ENCODE peak calls at places on chromosomes 16 and 17, in four cellular contexts. E is cardiac muscle cell, H is transverse colon, R is SK-N-SH. Q is an unnamed sample. For H3K4me1, the result is how much of the 10 kb centered on the place peaks cover.

GRCh38 chr17:8320262-8320661 is 10.2 kb downstream of the ARHGEF15 start:
- DNase-seq in E (no peak), H (no peak), R (no peak), Q (no peak)

GRCh38 chr17:20202141-20202574 is 193.0 kb downstream of the SPECC1 start:
- DNase-seq in E (no peak), H (peak), R (no peak), Q (no peak)

GRCh38 chr17:40922239-40922638 is 15.2 kb downstream of the KRT23 start:
- DNase-seq in E (no peak), H (no peak), R (no peak), Q (peak)

GRCh38 chr17:18257747-18258355 is 687 bp downstream of the FLII start:
- DNase-seq in E (peak), H (peak), R (peak), Q (peak)

GRCh38 chr17:50196826-50197225 is 4.6 kb downstream of the COL1A1 start:
- DNase-seq in E (no peak), H (no peak), R (no peak), Q (no peak)

GRCh38 chr16:65123846-65124513 is 2.1 kb upstream of the CDH11 start:
- DNase-seq in E (no peak), H (no peak), R (no peak), Q (no peak)

GRCh38 chr16:239948-240277 is 5.3 kb downstream of the FAM234A start:
- DNase-seq in E (no peak), H (no peak), R (no peak), Q (no peak)

GRCh38 chr16:49350265-49351103 is 23.1 kb upstream of the C16orf78 start:
- DNase-seq in E (peak), H (peak), R (peak), Q (peak)

GRCh38 chr17:62064029-62064790 is 868 bp downstream of the MED13 start:
- DNase-seq in E (no peak), H (no peak), R (no peak), Q (no peak)

GRCh38 chr17:16484445-16485169 is 7.4 kb downstream of the LRRC75A start:
- DNase-seq in E (no peak), H (no peak), R (no peak), Q (no peak)

GRCh38 chr17:965311-965989 is 14.1 kb downstream of the NXN start:
- DNase-seq in E (no peak), H (no peak), R (no peak), Q (no peak)

GRCh38 chr16:85891033-85891775 is 7.8 kb upstream of the IRF8 start:
- DNase-seq in E (no peak), H (no peak), R (no peak), Q (no peak)

GRCh38 chr17:40648326-40648968 is 829 bp upstream of the SMARCE1 start:
- DNase-seq in E (no peak), H (no peak), R (no peak), Q (no peak)

GRCh38 chr17:61376931-61377838 is 22.5 kb upstream of the TBX2 start:
- DNase-seq in E (no peak), H (no peak), R (no peak), Q (no peak)

GRCh38 chr17:45729284-45729907 is 54.7 kb upstream of the CRHR1 start:
- DNase-seq in E (no peak), H (no peak), R (no peak), Q (no peak)

GRCh38 chr17:66405836-66406679 is 103.6 kb downstream of the PRKCA start:
- DNase-seq in E (no peak), H (no peak), R (peak), Q (peak)

GRCh38 chr17:40115101-40115436 is 6.7 kb upstream of the MSL1 start:
- DNase-seq in E (no peak), H (no peak), R (no peak), Q (no peak)

GRCh38 chr16:24992696-24993095 is 22.5 kb downstream of the ARHGAP17 start:
- DNase-seq in E (no peak), H (no peak), R (no peak), Q (no peak)
- H3K4me1 ChIP-seq in E (under half), H (half or more), R (under half), Q (under half)

GRCh38 chr17:38752930-38753506 is 477 bp downstream of the PSMB3 start:
- DNase-seq in E (no peak), H (no peak), R (no peak), Q (no peak)

GRCh38 chr17:38752119-38752929 is at the start of gene PSMB3:
- DNase-seq in E (peak), H (peak), R (peak), Q (peak)

GRCh38 chr17:38751144-38751802 is 1.3 kb upstream of the PSMB3 start:
- DNase-seq in E (no peak), H (no peak), R (peak), Q (no peak)

GRCh38 chr17:38750312-38751121 is 2.0 kb upstream of the PSMB3 start:
- DNase-seq in E (no peak), H (no peak), R (no peak), Q (no peak)

GRCh38 chr17:38751803-38752118 is 780 bp upstream of the PSMB3 start:
- DNase-seq in E (peak), H (peak), R (peak), Q (peak)
- H3K4me1 ChIP-seq in E (under half), H (under half), R (under half), Q (under half)

DNA sequence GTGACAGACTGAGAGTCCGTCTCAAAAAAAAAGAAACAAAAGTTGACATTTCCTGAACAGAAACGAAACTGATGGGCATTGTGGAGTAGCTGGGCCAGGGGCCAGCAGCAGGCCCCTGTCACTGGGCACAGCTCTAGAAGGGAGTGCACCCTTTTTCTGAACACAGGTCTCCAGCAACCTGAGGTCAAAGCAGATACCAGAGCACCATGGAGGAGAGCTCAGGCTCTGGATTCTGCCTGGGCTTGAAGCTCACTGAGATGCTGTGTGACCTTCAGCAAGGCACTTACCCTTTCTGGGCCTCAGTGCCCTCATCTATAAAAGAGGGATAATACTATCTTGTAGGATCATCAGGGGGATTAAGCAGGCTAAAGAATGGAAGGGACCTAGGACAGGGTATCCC is 5.0 kb downstream of the SBK1 start:
- DNase-seq in E (no peak), H (no peak), R (no peak), Q (no peak)
- H3K4me1 ChIP-seq in E (under half), H (under half), R (under half), Q (under half)

DNA sequence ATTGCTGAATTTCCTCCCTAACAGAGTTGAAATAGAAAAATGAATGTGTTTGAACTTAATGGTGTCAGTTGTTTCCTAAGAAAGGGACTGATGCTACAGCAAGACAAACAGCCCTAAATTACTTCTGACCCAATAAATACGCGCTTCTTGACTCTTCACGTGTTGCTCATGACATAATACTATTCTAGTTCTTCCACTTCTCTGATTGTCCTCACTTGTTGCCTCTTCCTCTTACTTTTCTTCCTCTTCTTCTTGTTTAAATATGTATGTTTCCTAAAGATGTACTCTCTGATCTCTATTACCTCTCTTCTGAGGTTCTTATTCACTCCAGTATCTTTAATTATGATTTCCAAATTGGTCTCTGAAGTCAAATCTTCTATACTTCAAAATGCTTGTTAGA is 32.4 kb downstream of the RNF43 start:
- DNase-seq in E (no peak), H (no peak), R (no peak), Q (no peak)
- H3K4me1 ChIP-seq in E (under half), H (under half), R (under half), Q (under half)

DNA sequence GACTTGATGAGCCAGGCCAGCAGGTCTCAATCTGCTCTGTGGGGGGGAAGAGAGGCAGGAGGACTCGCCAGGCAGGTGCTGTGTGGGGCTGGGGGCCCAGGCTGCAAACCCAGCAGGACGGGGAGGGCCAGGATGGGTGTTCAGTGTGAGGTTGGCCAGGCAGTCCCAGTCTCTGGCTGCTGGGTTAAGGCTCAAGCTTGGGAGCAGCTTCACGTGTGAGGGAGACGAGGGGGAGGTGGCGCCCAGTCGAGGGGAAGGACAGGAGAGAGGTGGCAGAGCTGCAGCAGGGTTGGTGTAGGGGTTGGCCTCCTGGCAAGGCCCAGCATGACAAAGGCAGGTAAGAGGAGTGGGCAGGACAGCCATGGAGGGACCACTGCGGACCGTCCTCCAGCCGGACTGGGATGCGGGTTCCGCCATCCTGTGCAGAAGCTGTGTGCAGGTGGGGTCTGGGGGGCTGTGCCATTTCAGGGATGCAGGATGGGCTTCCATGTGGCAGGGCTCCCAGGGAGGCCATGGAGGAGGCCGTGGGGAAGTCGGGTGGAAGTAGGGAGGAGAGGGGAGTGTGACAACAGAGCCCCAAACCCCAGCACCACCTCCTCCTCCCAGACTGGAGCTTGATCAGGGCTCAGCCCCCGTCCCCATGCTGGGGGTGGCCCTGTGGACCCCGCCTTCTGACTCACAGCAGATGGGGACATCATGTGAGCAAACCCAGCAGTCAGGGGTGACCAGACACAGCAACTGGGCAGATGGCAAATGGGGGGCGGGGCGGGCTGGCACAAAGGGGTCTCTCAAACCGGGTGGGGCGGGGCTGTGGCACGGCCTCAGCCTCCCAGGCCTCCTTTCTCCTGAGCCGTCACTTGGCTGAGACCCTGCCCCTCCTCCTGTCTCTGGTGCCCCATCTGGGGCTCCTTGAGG is 2.8 kb downstream of the ADGRG1 start:
- DNase-seq in E (no peak), H (no peak), R (no peak), Q (no peak)
- H3K4me1 ChIP-seq in E (under half), H (under half), R (under half), Q (under half)

GRCh38 chr16:20874088-20874581 is 26.0 kb downstream of the DCUN1D3 start:
- DNase-seq in E (no peak), H (no peak), R (no peak), Q (no peak)
- H3K4me1 ChIP-seq in E (half or more), H (under half), R (under half), Q (under half)

DNA sequence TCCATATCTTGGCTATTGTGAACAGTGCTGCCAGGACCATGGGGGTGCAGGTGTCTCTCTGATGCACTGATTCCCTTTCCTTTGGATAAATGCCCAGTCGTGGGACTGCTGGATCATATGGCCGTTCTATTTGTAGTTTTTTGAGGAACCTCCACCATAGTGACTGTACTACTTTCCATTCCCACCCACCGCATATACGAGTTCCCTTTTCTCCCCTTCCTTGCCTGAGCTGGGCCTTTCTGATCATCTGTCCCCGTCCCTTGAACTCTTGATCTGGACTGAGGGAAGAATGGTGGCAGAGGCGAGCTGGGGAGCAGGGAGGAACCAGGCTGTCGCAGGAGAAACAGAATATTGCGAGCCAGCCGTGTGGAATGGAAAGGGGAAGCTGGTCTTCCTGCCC is 7.9 kb upstream of the CEP295NL start:
- DNase-seq in E (no peak), H (no peak), R (no peak), Q (no peak)
- H3K4me1 ChIP-seq in E (under half), H (under half), R (under half), Q (under half)

GRCh38 chr17:75365009-75365930 is 40.2 kb downstream of the GRB2 start:
- DNase-seq in E (no peak), H (no peak), R (peak), Q (no peak)
- H3K4me1 ChIP-seq in E (under half), H (half or more), R (under half), Q (under half)

Q was measured in BE2C.